ENCODE peak calls at places on chromosomes 12 and 14, in four cellular contexts. I, S, C and W are unnamed samples.

GRCh38 chr14:90521121-90521929 is 124.5 kb downstream of the CALM1 start:
- DNase-seq in I (no peak), S (no peak), C (no peak), W (no peak)

GRCh38 chr12:89470741-89471504 is 53.7 kb downstream of the GALNT4 start:
- DNase-seq in I (peak), S (peak), C (peak), W (peak)

GRCh38 chr12:55842681-55843429 is at the start of gene MMP19:
- DNase-seq in I (peak), S (peak), C (peak), W (no peak)

GRCh38 chr14:93970967-93971634 is 5.3 kb downstream of the ASB2 start:
- DNase-seq in I (peak), S (no peak), C (no peak), W (no peak)

GRCh38 chr12:45217846-45218245 is 2.0 kb downstream of the ANO6 start:
- DNase-seq in I (no peak), S (no peak), C (no peak), W (peak)

GRCh38 chr12:77120695-77121094 is 55.3 kb upstream of the E2F7 start:
- DNase-seq in I (no peak), S (no peak), C (no peak), W (peak)

GRCh38 chr14:67559639-67560038 is 26.5 kb downstream of the PLEKHH1 start:
- DNase-seq in I (peak), S (no peak), C (no peak), W (no peak)

GRCh38 chr12:67348683-67349082 is 79.5 kb downstream of the CAND1 start:
- DNase-seq in I (no peak), S (no peak), C (no peak), W (no peak)

GRCh38 chr14:76015191-76015590 is 29.6 kb downstream of the IFT43 start:
- DNase-seq in I (no peak), S (no peak), C (no peak), W (no peak)

GRCh38 chr14:89911018-89911919 is 43.3 kb downstream of the EFCAB11 start:
- DNase-seq in I (no peak), S (peak), C (peak), W (peak)

GRCh38 chr14:50003213-50004021 is 110.5 kb downstream of the ARF6 start:
- DNase-seq in I (peak), S (peak), C (peak), W (peak)

GRCh38 chr14:64296561-64296960 is 2.4 kb upstream of the ESR2 start:
- DNase-seq in I (no peak), S (no peak), C (no peak), W (peak)

GRCh38 chr14:95182379-95182778 is 25.1 kb upstream of the DICER1 start:
- DNase-seq in I (no peak), S (no peak), C (no peak), W (no peak)

GRCh38 chr12:128381537-128381936 is 114.6 kb downstream of the TMEM132C start:
- DNase-seq in I (no peak), S (no peak), C (no peak), W (no peak)

GRCh38 chr12:114812858-114813761 is 129.1 kb upstream of the TBX3 start:
- DNase-seq in I (peak), S (peak), C (peak), W (no peak)

GRCh38 chr12:90854136-90854689 is 100.8 kb downstream of the CCER1 start:
- DNase-seq in I (peak), S (peak), C (peak), W (peak)

GRCh38 chr12:44225128-44225527 is 389.2 kb downstream of the TMEM117 start:
- DNase-seq in I (no peak), S (no peak), C (no peak), W (no peak)

GRCh38 chr12:129873458-129873857 is 30.4 kb downstream of the TMEM132D start:
- DNase-seq in I (no peak), S (no peak), C (no peak), W (no peak)

GRCh38 chr14:77037338-77037782 is 8.9 kb upstream of the IRF2BPL start:
- DNase-seq in I (no peak), S (no peak), C (no peak), W (no peak)
- TF ChIP-seq CTCF in I (no peak), S (no peak), C (no peak), W (no peak)

GRCh38 chr12:9729082-9729481 is 3.8 kb downstream of the CLECL1 start:
- DNase-seq in I (no peak), S (no peak), C (no peak), W (no peak)
- TF ChIP-seq MYC in I (no peak), S (no peak), C (no peak), W (no peak)

DNA sequence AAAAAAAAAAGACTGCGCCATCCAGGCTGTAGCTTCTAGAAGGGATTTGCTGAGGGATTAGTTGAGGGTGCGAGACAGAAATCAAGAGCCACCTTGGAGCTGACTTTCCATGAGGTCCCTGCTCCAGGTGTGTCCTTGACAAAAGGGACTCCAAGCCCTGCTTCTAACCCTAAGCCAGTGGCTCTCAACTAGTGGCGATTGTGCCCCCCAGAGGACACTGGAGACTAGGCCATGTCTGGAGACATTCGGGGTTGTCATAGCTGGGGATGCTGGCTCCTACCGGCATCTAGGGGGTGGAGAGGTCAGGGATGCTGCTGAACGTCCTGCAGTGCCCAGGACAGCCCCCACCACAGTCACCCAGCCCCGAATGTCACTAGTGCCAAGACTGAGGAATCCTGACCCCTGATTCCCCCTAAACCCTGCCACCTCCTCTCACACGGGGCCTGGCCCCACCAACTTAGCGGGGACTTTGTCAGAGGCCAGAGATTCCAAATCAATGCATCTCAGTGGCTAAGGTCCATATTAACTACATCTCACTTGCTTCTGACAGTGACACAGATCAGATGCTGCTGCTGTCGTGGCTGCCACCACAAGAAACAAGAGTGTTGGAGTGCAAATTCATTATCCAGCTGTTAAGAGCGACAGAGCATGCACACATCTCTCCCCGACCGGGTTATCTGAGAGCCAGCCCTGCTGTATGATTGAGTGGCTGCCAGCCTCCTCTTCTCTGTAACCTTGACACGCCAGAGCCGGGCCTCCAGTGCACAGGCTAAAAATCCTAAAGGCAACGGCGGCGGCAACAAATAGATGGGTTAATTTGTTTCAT is 40.4 kb downstream of the SPRING1 start:
- DNase-seq in I (peak), S (peak), C (peak), W (no peak)
- TF ChIP-seq CTCF in I (peak), S (peak), C (peak), W (peak)

DNA sequence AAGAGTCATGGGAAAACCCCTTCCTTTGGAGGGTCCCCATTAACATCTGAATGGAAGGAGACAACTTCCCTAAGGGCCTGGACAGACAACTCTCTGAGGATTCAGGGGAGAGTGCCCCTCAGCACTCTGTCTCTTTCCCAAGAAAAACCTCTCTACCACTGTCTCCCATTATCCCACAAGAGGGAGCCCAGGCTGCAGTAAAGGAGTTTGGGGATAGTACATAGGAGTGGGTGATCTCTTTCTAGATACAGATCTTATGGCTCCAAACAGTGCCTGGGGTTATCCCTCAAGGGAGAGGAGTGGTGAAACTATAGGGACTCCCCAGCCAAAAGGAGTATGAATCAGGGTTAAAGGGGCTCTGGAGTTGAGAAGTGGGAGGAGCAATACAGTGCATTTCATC is 6.1 kb downstream of the WNT10B start:
- DNase-seq in I (no peak), S (no peak), C (no peak), W (no peak)
- TF ChIP-seq MYC in I (no peak), S (no peak), C (no peak), W (no peak)

GRCh38 chr14:104315169-104315568 is 176.8 kb downstream of the KIF26A start:
- DNase-seq in I (no peak), S (no peak), C (no peak), W (no peak)

GRCh38 chr14:104315625-104316024 is 177.2 kb downstream of the KIF26A start:
- DNase-seq in I (no peak), S (no peak), C (no peak), W (no peak)

GRCh38 chr14:104313674-104314073 is 175.3 kb downstream of the KIF26A start:
- DNase-seq in I (no peak), S (no peak), C (no peak), W (no peak)

GRCh38 chr14:104316121-104316722 is 177.8 kb downstream of the KIF26A start:
- DNase-seq in I (no peak), S (no peak), C (no peak), W (no peak)

GRCh38 chr14:104314251-104314941 is 176.0 kb downstream of the KIF26A start:
- DNase-seq in I (no peak), S (no peak), C (no peak), W (no peak)
- TF ChIP-seq CTCF in I (no peak), S (no peak), C (no peak), W (no peak)

DNA sequence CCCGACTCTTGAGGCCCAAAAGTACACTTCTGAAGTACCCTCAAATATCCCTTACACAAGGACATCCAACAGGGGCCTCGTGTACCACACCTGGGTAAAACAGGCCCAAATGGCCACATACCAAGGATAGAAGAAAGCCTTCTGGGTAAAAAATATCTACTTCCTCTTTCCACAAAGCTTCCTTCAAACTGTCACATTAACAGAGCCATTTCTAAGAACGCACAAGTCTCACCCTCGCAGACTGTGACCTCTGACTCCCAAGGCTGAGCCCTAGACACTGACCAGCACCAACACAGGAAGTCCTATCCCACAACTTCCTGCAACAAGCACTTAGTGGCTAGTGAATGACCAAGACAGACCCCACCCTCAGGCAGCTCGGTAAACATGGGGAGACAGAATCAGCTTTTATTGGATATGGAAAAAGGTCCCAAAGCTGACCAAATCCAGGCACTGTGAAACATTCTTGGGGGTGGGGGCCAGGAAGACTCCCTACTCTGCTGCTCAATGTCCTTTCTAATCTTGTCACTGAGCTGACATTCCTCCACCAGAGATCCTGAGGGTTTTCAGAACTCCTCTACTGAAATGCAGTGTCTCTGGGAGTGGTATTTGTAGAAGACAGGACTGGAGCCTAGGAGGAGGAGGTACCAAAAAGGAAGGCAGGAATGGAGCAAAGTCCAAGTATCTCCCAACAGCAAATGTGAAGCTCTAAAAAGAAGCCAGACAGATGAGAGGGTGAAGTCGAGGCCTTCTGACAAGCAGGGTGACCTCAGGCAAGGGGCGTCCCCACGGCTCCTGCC is 15.9 kb downstream of the KCTD10 start:
- DNase-seq in I (peak), S (peak), C (peak), W (peak)
- TF ChIP-seq MYC in I (peak), S (no peak), C (no peak), W (no peak)

GRCh38 chr12:868722-869121 is 80.8 kb downstream of the RAD52 start:
- DNase-seq in I (no peak), S (no peak), C (no peak), W (no peak)
- TF ChIP-seq CTCF in I (peak), S (no peak), C (peak), W (no peak)